ENCODE peak calls at places on chromosomes 12 and 14, in seven cellular contexts. T is BJ, R is GM20000, X is K562, N is heart left ventricle, Q is Peyer's patch, F is fibroblast of pulmonary artery. G is an unnamed sample.

GRCh38 chr12:79934309-79935020 is 432 bp downstream of the PPP1R12A start:
- DNase-seq in T (no peak), R (peak), X (peak), N (peak), Q (no peak), F (peak), G (peak)

GRCh38 chr14:100341301-100342031 is 18.3 kb downstream of the SLC25A47 start:
- DNase-seq in T (peak), R (peak), X (no peak), N (no peak), Q (peak), F (peak), G (no peak)

GRCh38 chr12:4164591-4165558 is 108.7 kb upstream of the CCND2 start:
- DNase-seq in T (no peak), R (peak), X (no peak), N (peak), Q (peak), F (peak), G (peak)

GRCh38 chr12:4133636-4134433 is 139.7 kb upstream of the CCND2 start:
- DNase-seq in T (no peak), R (no peak), X (no peak), N (no peak), Q (no peak), F (no peak), G (no peak)

GRCh38 chr14:99321955-99322730 is 50.1 kb upstream of the BCL11B start:
- DNase-seq in T (no peak), R (peak), X (no peak), N (no peak), Q (peak), F (no peak), G (no peak)

GRCh38 chr14:95408731-95409471 is 89.2 kb upstream of the CLMN start:
- DNase-seq in T (no peak), R (no peak), X (no peak), N (no peak), Q (no peak), F (no peak), G (no peak)

GRCh38 chr14:23185046-23185445 is 1.6 kb upstream of the SLC7A8 start:
- DNase-seq in T (no peak), R (no peak), X (no peak), N (no peak), Q (no peak), F (peak), G (no peak)

GRCh38 chr14:52917732-52918131 is 33.1 kb downstream of the FERMT2 start:
- DNase-seq in T (no peak), R (no peak), X (no peak), N (no peak), Q (no peak), F (peak), G (no peak)

GRCh38 chr14:34223302-34224150 is 238.5 kb downstream of the SPTSSA start:
- DNase-seq in T (no peak), R (no peak), X (no peak), N (no peak), Q (no peak), F (no peak), G (no peak)

GRCh38 chr12:13044859-13045384 is 741 bp downstream of the FAM234B start:
- DNase-seq in T (no peak), R (no peak), X (no peak), N (no peak), Q (no peak), F (no peak), G (no peak)

GRCh38 chr12:1760566-1761382 is 59.6 kb upstream of the LRTM2 start:
- DNase-seq in T (no peak), R (no peak), X (no peak), N (no peak), Q (peak), F (peak), G (no peak)

GRCh38 chr14:33573296-33573695 is 377.6 kb downstream of the EGLN3 start:
- DNase-seq in T (no peak), R (no peak), X (no peak), N (no peak), Q (no peak), F (no peak), G (no peak)

GRCh38 chr12:55955800-55956508 is 9.9 kb downstream of the PMEL start:
- DNase-seq in T (no peak), R (no peak), X (peak), N (no peak), Q (peak), F (peak), G (no peak)

GRCh38 chr12:6278439-6279255 is 31.8 kb upstream of the PLEKHG6 start:
- DNase-seq in T (no peak), R (peak), X (peak), N (peak), Q (peak), F (peak), G (peak)

GRCh38 chr12:117469883-117470483 is 108.6 kb upstream of the NOS1 start:
- DNase-seq in T (no peak), R (no peak), X (no peak), N (no peak), Q (no peak), F (no peak), G (no peak)

GRCh38 chr12:117468016-117468415 is 106.6 kb upstream of the NOS1 start:
- DNase-seq in T (no peak), R (no peak), X (no peak), N (no peak), Q (no peak), F (no peak), G (no peak)

GRCh38 chr12:117473856-117474255 is 112.4 kb upstream of the NOS1 start:
- DNase-seq in T (no peak), R (no peak), X (no peak), N (no peak), Q (no peak), F (no peak), G (no peak)

GRCh38 chr12:117472983-117473382 is 111.6 kb upstream of the NOS1 start:
- DNase-seq in T (no peak), R (no peak), X (peak), N (no peak), Q (no peak), F (no peak), G (no peak)

GRCh38 chr12:117470804-117471203 is 109.4 kb upstream of the NOS1 start:
- DNase-seq in T (no peak), R (no peak), X (peak), N (no peak), Q (no peak), F (no peak), G (no peak)
- TF ChIP-seq CTCF in T (peak), R (peak), X (peak), N (no peak), Q (peak), F (peak), G (peak)

GRCh38 chr12:46024099-46024498 is 33.7 kb upstream of the SCAF11 start:
- DNase-seq in T (no peak), R (no peak), X (no peak), N (no peak), Q (no peak), F (no peak), G (no peak)
- TF ChIP-seq CTCF in T (no peak), R (no peak), X (no peak), N (no peak), Q (no peak), F (no peak), G (no peak)

GRCh38 chr12:116739381-116739887 is 1.3 kb downstream of the RNFT2 start:
- DNase-seq in T (no peak), R (no peak), X (no peak), N (no peak), Q (no peak), F (no peak), G (no peak)

GRCh38 chr12:116735951-116736599 is 1.8 kb downstream of the SPRING1 start:
- DNase-seq in T (no peak), R (no peak), X (no peak), N (no peak), Q (peak), F (no peak), G (no peak)

GRCh38 chr12:116735084-116735483 is 2.8 kb downstream of the SPRING1 start:
- DNase-seq in T (no peak), R (no peak), X (no peak), N (no peak), Q (no peak), F (no peak), G (no peak)

GRCh38 chr12:116736962-116737773 is 701 bp downstream of the SPRING1 start:
- DNase-seq in T (no peak), R (no peak), X (peak), N (no peak), Q (no peak), F (no peak), G (peak)

DNA sequence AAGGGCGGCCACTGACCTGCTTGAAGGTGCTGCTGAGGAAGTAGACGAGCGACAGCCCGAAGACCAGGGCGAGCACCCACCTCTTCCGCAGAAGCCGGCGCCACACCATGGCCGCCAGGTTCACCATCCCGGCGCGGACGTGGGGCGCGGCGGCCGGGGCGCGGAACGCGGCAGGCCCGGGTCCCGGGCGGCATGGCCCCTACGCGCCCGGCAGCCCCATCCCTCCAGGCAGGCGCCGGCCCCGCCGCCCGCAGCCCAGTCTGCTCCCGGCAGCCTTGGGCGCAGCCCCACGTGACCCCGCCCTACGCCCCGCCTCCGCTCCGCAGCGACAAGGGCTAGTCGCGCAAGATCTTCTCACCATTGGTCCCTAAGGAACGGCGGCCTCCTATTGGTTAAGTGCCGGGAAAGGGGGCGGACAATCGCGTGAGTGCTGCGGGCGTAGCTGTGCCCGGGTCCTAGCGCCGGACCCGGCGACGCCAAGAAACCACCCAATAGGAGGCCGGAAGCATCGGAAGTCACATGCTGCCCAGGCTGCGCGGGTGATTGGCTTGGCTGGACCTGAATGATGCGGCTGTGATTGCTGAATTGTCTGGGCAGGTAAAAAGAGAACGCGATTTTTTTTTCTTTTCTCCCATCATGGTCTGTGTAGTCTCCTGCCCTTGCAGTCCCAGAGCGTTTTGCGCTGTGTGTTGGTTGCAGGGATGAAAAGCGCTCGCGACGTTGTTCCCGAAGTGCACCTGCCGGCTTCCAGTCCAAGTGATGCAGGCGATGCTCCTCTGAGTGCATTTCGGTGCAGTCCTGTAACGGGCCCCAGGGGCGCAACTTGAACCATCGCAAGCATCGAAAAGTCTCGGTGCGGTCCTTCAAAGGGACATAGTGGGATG is at the start of the genes RNFT2 and SPRING1:
- DNase-seq in T (peak), R (peak), X (peak), N (peak), Q (peak), F (peak), G (peak)
- TF ChIP-seq CTCF in T (peak), R (no peak), X (no peak), N (no peak), Q (peak), F (no peak), G (peak)

DNA sequence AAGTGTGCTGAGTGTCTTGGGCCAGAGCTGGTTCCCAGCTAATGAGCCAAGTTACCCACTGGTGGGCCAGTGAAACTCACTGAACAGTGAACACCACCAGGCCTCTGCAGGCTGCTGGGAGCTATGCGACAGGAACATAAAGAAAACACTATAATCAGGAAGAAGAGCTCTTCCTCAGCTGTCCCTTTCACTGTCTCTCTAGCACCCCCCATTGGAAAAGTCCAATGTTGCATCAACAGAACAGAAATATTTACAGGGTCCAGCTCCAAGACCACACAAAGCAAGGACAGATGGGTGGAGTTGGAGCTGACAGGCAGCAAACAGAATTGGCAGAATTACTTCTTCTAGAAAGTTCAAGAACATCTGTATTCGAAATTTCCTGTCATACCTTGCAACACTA is 903.6 kb upstream of the TMEM132C start:
- DNase-seq in T (no peak), R (no peak), X (no peak), N (no peak), Q (no peak), F (no peak), G (no peak)
- TF ChIP-seq CTCF in T (peak), R (no peak), X (peak), N (no peak), Q (no peak), F (peak), G (no peak)

DNA sequence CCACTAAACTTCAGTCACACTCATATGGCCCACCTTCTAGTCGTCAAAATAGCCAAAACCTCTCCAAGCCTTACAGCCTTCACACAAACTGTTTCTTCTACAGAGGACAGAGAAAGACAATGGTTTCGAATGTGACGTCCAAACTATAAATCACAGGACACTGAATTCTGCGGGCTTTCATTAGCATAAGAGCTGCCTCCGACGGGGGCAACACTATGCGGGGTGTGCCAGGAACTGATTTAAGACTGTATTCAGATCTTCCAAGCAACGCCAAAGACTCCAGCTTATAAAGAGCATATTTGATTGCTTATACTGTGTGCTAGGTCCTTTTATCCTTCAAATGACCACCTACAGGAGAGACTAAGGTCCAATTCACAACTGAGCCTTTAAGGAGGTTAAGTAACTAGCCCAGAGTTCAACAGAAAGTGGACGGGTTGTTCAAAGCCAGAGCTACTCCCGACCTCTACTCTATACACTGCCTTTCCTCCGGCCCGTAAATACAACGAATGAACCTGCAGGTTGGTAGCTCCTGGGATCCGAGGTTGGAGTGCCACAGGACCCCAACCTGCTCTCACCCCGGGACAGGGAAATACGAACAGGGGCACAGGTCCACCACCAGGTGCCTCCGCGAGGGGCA is 574 bp downstream of the L2HGDH start:
- DNase-seq in T (no peak), R (peak), X (no peak), N (no peak), Q (no peak), F (no peak), G (no peak)
- TF ChIP-seq CTCF in T (peak), R (peak), X (peak), N (peak), Q (peak), F (peak), G (peak)

GRCh38 chr12:612886-613285 is 50.4 kb downstream of the NINJ2 start:
- DNase-seq in T (no peak), R (no peak), X (no peak), N (no peak), Q (peak), F (no peak), G (no peak)

GRCh38 chr12:614727-615060 is 48.6 kb downstream of the NINJ2 start:
- DNase-seq in T (no peak), R (no peak), X (no peak), N (no peak), Q (no peak), F (no peak), G (no peak)

GRCh38 chr12:612293-612692 is 51.0 kb downstream of the NINJ2 start:
- DNase-seq in T (no peak), R (no peak), X (no peak), N (no peak), Q (peak), F (no peak), G (no peak)

GRCh38 chr12:615620-616019 is 47.6 kb downstream of the NINJ2 start:
- DNase-seq in T (no peak), R (no peak), X (no peak), N (no peak), Q (no peak), F (peak), G (no peak)

GRCh38 chr12:613996-614726 is 49.1 kb downstream of the NINJ2 start:
- DNase-seq in T (no peak), R (peak), X (no peak), N (no peak), Q (peak), F (peak), G (no peak)
- TF ChIP-seq CTCF in T (peak), R (peak), X (peak), N (no peak), Q (no peak), F (peak), G (no peak)

DNA sequence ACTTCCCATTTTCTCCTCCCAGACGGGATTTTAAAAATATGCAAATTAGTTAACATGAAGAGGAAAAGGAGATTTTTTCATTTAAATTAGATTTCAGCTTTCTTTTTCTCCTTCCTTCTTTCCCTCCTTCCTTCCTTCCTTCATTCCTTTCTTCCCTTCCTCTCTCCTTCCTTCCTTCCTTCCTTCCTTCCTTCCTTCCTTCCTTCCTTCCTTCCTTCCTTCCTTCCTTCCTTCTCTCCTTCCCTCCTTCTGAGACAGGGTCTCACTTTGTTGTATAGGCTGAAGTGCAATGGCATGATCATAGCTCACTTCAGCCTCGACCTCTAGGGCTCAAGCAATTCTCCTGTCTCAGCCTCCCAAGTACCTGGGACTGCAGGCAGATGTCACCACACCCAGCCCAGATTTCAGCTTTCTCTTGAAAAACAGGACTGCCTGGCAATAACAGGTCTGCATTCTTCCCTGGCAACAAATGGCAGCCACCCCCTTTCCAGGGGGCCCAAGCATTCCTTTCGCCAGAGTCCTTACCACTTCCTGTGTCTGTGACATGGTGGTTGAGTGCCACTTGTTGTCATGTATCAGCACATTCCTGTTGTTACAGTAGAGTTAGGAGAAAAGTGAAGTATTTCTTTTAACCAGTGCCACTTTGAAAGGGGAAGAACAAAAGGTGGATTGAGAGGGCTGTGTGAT is 119.1 kb downstream of the PTPN11 start:
- DNase-seq in T (peak), R (no peak), X (no peak), N (no peak), Q (no peak), F (peak), G (no peak)
- TF ChIP-seq CTCF in T (no peak), R (no peak), X (no peak), N (no peak), Q (no peak), F (no peak), G (no peak)

DNA sequence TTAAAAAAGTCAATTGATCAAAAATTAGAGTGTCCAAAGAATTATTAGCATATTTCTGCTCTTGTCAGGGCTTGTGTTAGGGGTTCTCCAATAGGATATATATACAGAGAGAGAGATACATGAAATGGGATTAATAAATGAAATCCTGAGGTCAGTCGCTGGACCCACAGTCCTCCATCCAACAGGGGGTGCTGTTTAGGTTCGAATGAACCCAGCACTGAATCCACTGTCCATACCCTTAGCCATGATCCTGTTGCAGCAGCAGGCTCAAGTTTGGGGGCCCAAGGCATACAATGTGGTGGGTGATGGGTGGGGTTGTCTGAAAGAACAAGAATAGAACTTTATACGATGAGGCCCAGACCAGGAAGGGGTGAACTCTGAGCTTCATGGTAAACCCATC is 780 bp upstream of the MYO1H start:
- DNase-seq in T (no peak), R (no peak), X (no peak), N (no peak), Q (no peak), F (no peak), G (no peak)
- TF ChIP-seq CTCF in T (peak), R (no peak), X (peak), N (no peak), Q (no peak), F (no peak), G (no peak)

DNA sequence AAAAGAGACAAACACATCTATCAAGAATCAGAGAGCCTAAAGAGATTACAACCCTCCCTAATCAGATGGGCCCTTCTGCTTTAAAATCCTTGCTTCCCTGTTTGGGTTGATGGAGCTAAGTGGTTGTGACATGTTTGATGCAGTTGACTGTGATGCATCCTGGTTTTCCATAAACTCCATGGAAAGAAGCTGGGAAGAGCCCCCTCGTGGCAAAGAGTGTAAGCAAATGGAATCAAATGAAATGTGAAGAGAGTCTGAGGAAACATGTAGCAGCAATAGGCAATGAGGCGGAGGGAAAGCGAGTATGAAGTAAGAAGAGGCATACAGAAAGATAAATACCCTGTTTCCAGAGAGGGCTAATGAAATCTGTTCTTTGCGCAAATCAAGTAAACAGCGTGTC is 70.4 kb upstream of the SLCO1C1 start:
- DNase-seq in T (no peak), R (no peak), X (no peak), N (no peak), Q (no peak), F (peak), G (no peak)
- TF ChIP-seq CTCF in T (peak), R (no peak), X (no peak), N (peak), Q (no peak), F (peak), G (no peak)